ENCODE peak calls at places on chromosomes 2 and 18, in five cellular contexts. One of them, this sample, is unnamed.

GRCh38 chr2:233083782-233084181 is 23.6 kb downstream of the INPP5D start:
- DNase-seq in neural progenitor cell: no peak
- DNase-seq in GM12865: no peak
- DNase-seq in IMR-90: no peak
- DNase-seq in brain microvascular endothelial cell: no peak
- DNase-seq in this sample: no peak

GRCh38 chr2:204538179-204539009 is 6.9 kb upstream of the PARD3B start:
- DNase-seq in neural progenitor cell: peak; percentile 63
- DNase-seq in GM12865: no peak
- DNase-seq in IMR-90: peak; percentile 96
- DNase-seq in brain microvascular endothelial cell: peak; percentile 41
- DNase-seq in this sample: no peak

GRCh38 chr2:128564131-128564530 is 245.5 kb upstream of the HS6ST1 start:
- DNase-seq in neural progenitor cell: no peak
- DNase-seq in GM12865: no peak
- DNase-seq in IMR-90: no peak
- DNase-seq in brain microvascular endothelial cell: no peak
- DNase-seq in this sample: no peak

GRCh38 chr2:233831011-233831721 is 23.2 kb downstream of the HJURP start:
- DNase-seq in neural progenitor cell: no peak
- DNase-seq in GM12865: no peak
- DNase-seq in IMR-90: no peak
- DNase-seq in brain microvascular endothelial cell: no peak
- DNase-seq in this sample: no peak

GRCh38 chr2:55779459-55780421 is 86.1 kb upstream of the PNPT1 start:
- DNase-seq in neural progenitor cell: no peak
- DNase-seq in GM12865: peak; percentile 24
- DNase-seq in IMR-90: peak; percentile 82
- DNase-seq in brain microvascular endothelial cell: peak; percentile 66
- DNase-seq in this sample: no peak

GRCh38 chr2:164039270-164039669 is 303.5 kb upstream of the FIGN start:
- DNase-seq in neural progenitor cell: no peak
- DNase-seq in GM12865: no peak
- DNase-seq in IMR-90: no peak
- DNase-seq in brain microvascular endothelial cell: no peak
- DNase-seq in this sample: no peak

GRCh38 chr2:54419855-54420550 is 36.1 kb upstream of the SPTBN1 start:
- DNase-seq in neural progenitor cell: no peak
- DNase-seq in GM12865: no peak
- DNase-seq in IMR-90: no peak
- DNase-seq in brain microvascular endothelial cell: no peak
- DNase-seq in this sample: no peak

GRCh38 chr2:176553685-176554106 is 284.5 kb downstream of the MTX2 start:
- DNase-seq in neural progenitor cell: peak; percentile 36
- DNase-seq in GM12865: peak; percentile 15
- DNase-seq in IMR-90: peak; percentile 1
- DNase-seq in brain microvascular endothelial cell: peak; percentile 14
- DNase-seq in this sample: no peak

GRCh38 chr2:222364280-222364895 is 60.0 kb upstream of the SGPP2 start:
- DNase-seq in neural progenitor cell: no peak
- DNase-seq in GM12865: no peak
- DNase-seq in IMR-90: no peak
- DNase-seq in brain microvascular endothelial cell: no peak
- DNase-seq in this sample: no peak

GRCh38 chr2:148614024-148614331 is 30.6 kb upstream of the EPC2 start:
- DNase-seq in neural progenitor cell: peak; percentile 69
- DNase-seq in GM12865: peak; percentile 4
- DNase-seq in IMR-90: no peak
- DNase-seq in brain microvascular endothelial cell: no peak
- DNase-seq in this sample: no peak

GRCh38 chr2:33034784-33035183 is 88.0 kb downstream of the LTBP1 start:
- DNase-seq in neural progenitor cell: no peak
- DNase-seq in GM12865: no peak
- DNase-seq in IMR-90: no peak
- DNase-seq in brain microvascular endothelial cell: no peak
- DNase-seq in this sample: no peak

GRCh38 chr2:19669126-19669525 is 232.7 kb downstream of the TTC32 start:
- DNase-seq in neural progenitor cell: no peak
- DNase-seq in GM12865: no peak
- DNase-seq in IMR-90: no peak
- DNase-seq in brain microvascular endothelial cell: no peak
- DNase-seq in this sample: no peak

GRCh38 chr2:185381631-185382030 is 357.0 kb upstream of the FSIP2 start:
- DNase-seq in neural progenitor cell: no peak
- DNase-seq in GM12865: no peak
- DNase-seq in IMR-90: no peak
- DNase-seq in brain microvascular endothelial cell: no peak
- DNase-seq in this sample: no peak

GRCh38 chr2:67930156-67930555 is 132.6 kb downstream of the C1D start:
- DNase-seq in neural progenitor cell: peak; percentile 83
- DNase-seq in GM12865: no peak
- DNase-seq in IMR-90: no peak
- DNase-seq in brain microvascular endothelial cell: no peak
- DNase-seq in this sample: no peak

GRCh38 chr18:67483237-67483636 is 33.3 kb downstream of the DSEL start:
- DNase-seq in neural progenitor cell: peak; percentile 12
- DNase-seq in GM12865: no peak
- DNase-seq in IMR-90: no peak
- DNase-seq in brain microvascular endothelial cell: no peak
- DNase-seq in this sample: no peak

GRCh38 chr2:119760237-119760807 is 600 bp downstream of the PTPN4 start:
- DNase-seq in neural progenitor cell: no peak
- DNase-seq in GM12865: no peak
- DNase-seq in IMR-90: no peak
- DNase-seq in brain microvascular endothelial cell: no peak
- DNase-seq in this sample: no peak

GRCh38 chr2:30990176-30990575 is 148.1 kb downstream of the GALNT14 start:
- DNase-seq in neural progenitor cell: peak; percentile 24
- DNase-seq in GM12865: no peak
- DNase-seq in IMR-90: no peak
- DNase-seq in brain microvascular endothelial cell: no peak
- DNase-seq in this sample: no peak

GRCh38 chr18:59219672-59220163 is at the start of gene GRP:
- DNase-seq in neural progenitor cell: peak; percentile 72
- DNase-seq in GM12865: no peak
- DNase-seq in IMR-90: no peak
- DNase-seq in brain microvascular endothelial cell: no peak
- DNase-seq in this sample: no peak
- TF ChIP-seq CTCF in neural progenitor cell: no peak
- TF ChIP-seq CTCF in GM12865: no peak
- TF ChIP-seq CTCF in IMR-90: no peak
- TF ChIP-seq CTCF in brain microvascular endothelial cell: no peak
- TF ChIP-seq CTCF in this sample: no peak

GRCh38 chr18:31825772-31826171 is 65.1 kb upstream of the SLC25A52 start:
- DNase-seq in neural progenitor cell: peak; percentile 4
- DNase-seq in GM12865: peak; percentile 48
- DNase-seq in IMR-90: no peak
- DNase-seq in brain microvascular endothelial cell: no peak
- DNase-seq in this sample: no peak
- H3K4me3 ChIP-seq in neural progenitor cell: no peak overlapping the region
- H3K4me3 ChIP-seq in GM12865: no peak overlapping the region
- H3K4me3 ChIP-seq in IMR-90: no peak overlapping the region
- H3K4me3 ChIP-seq in brain microvascular endothelial cell: no peak overlapping the region
- H3K4me3 ChIP-seq in this sample: no peak overlapping the region

GRCh38 chr2:168084267-168084781 is 163.1 kb downstream of the STK39 start:
- DNase-seq in neural progenitor cell: peak; percentile 37
- DNase-seq in GM12865: no peak
- DNase-seq in IMR-90: peak; percentile 7
- DNase-seq in brain microvascular endothelial cell: no peak
- DNase-seq in this sample: no peak
- TF ChIP-seq CTCF in neural progenitor cell: peak; percentile 10
- TF ChIP-seq CTCF in GM12865: no peak
- TF ChIP-seq CTCF in IMR-90: no peak
- TF ChIP-seq CTCF in brain microvascular endothelial cell: no peak
- TF ChIP-seq CTCF in this sample: no peak

GRCh38 chr2:130332271-130333073 is 10.2 kb upstream of the IMP4 start:
- DNase-seq in neural progenitor cell: peak; percentile 89
- DNase-seq in GM12865: peak; percentile 79
- DNase-seq in IMR-90: peak; percentile 81
- DNase-seq in brain microvascular endothelial cell: peak; percentile 70
- DNase-seq in this sample: no peak
- H3K4me3 ChIP-seq in neural progenitor cell: peak overlapping the region; percentile 31
- H3K4me3 ChIP-seq in GM12865: no peak overlapping the region
- H3K4me3 ChIP-seq in IMR-90: no peak overlapping the region
- H3K4me3 ChIP-seq in brain microvascular endothelial cell: peak overlapping the region; percentile 26
- H3K4me3 ChIP-seq in this sample: no peak overlapping the region

GRCh38 chr2:192749606-192750200 is 555.0 kb upstream of the TMEFF2 start:
- DNase-seq in neural progenitor cell: peak; percentile 38
- DNase-seq in GM12865: no peak
- DNase-seq in IMR-90: no peak
- DNase-seq in brain microvascular endothelial cell: no peak
- DNase-seq in this sample: no peak
- TF ChIP-seq CTCF in neural progenitor cell: peak; percentile 64
- TF ChIP-seq CTCF in GM12865: no peak
- TF ChIP-seq CTCF in IMR-90: no peak
- TF ChIP-seq CTCF in brain microvascular endothelial cell: peak; percentile 38
- TF ChIP-seq CTCF in this sample: no peak

GRCh38 chr2:793236-793635 is 116.0 kb upstream of the TMEM18 start:
- DNase-seq in neural progenitor cell: no peak
- DNase-seq in GM12865: no peak
- DNase-seq in IMR-90: no peak
- DNase-seq in brain microvascular endothelial cell: no peak
- DNase-seq in this sample: no peak

GRCh38 chr2:792687-793086 is 115.5 kb upstream of the TMEM18 start:
- DNase-seq in neural progenitor cell: no peak
- DNase-seq in GM12865: no peak
- DNase-seq in IMR-90: no peak
- DNase-seq in brain microvascular endothelial cell: no peak
- DNase-seq in this sample: no peak

GRCh38 chr2:795245-796041 is 118.2 kb upstream of the TMEM18 start:
- DNase-seq in neural progenitor cell: no peak
- DNase-seq in GM12865: no peak
- DNase-seq in IMR-90: no peak
- DNase-seq in brain microvascular endothelial cell: no peak
- DNase-seq in this sample: no peak

GRCh38 chr2:796151-796955 is 119.1 kb upstream of the TMEM18 start:
- DNase-seq in neural progenitor cell: no peak
- DNase-seq in GM12865: no peak
- DNase-seq in IMR-90: no peak
- DNase-seq in brain microvascular endothelial cell: no peak
- DNase-seq in this sample: no peak

DNA sequence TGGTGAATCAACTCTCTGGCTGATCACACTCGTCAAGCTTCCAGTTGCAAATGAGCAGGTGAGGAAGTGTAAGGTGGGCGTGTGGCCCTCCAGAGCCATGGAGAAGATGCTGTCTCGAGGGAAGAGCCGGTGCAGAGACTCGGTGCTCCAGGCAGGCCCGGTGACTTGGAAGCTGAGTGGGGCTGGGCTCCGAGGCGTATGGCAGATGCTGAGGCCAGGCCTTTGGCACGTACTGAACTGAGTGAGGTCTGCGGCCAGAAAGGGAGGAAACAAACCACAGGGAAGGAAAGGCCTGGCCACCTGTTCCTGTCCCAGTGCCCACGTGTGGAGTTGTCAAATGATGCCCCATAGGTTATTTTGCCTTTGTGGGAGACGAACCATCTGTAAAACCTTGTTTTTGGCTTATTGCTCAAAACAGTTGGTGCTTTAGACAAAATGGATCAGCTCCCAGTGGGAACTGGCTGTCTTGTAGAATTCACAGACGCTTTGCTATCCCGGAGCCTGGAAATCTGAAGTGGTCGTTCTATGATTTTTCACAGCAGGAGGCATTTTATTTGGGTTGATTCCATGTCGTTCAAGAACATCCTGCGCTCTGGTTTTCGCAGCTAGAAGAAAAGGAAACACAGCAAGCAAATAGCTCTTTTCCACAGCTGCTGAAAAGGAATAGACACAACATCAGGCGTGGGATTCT is 117.5 kb upstream of the TMEM18 start:
- DNase-seq in neural progenitor cell: no peak
- DNase-seq in GM12865: no peak
- DNase-seq in IMR-90: no peak
- DNase-seq in brain microvascular endothelial cell: no peak
- DNase-seq in this sample: no peak
- H3K4me3 ChIP-seq in neural progenitor cell: no peak overlapping the region
- H3K4me3 ChIP-seq in GM12865: no peak overlapping the region
- H3K4me3 ChIP-seq in IMR-90: no peak overlapping the region
- H3K4me3 ChIP-seq in brain microvascular endothelial cell: no peak overlapping the region
- H3K4me3 ChIP-seq in this sample: no peak overlapping the region

DNA sequence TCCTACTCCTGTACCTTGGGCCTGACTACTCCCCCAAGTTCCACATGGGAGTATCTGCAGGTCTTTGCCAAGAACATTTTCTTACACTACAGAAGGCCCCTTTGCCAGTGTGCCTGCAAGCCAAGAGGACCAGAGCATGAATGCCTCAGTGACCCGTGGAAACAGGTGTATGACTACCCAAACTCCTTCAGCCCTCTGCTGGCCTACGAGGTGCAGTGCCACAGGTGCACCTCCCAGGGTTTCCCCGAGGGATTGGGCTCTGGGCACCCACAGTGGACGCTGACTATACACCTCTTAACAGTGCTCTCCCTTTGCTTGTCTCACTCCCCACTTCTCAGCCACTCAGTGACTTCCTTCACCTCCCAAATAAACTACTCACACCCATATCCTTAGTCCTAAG is 91.4 kb downstream of the COL6A3 start:
- DNase-seq in neural progenitor cell: peak; percentile 13
- DNase-seq in GM12865: peak; percentile 30
- DNase-seq in IMR-90: no peak
- DNase-seq in brain microvascular endothelial cell: no peak
- DNase-seq in this sample: no peak
- TF ChIP-seq CTCF in neural progenitor cell: peak; percentile 40
- TF ChIP-seq CTCF in GM12865: peak; percentile 55
- TF ChIP-seq CTCF in IMR-90: peak; percentile 27
- TF ChIP-seq CTCF in brain microvascular endothelial cell: peak; percentile 65
- TF ChIP-seq CTCF in this sample: peak; percentile 62

DNA sequence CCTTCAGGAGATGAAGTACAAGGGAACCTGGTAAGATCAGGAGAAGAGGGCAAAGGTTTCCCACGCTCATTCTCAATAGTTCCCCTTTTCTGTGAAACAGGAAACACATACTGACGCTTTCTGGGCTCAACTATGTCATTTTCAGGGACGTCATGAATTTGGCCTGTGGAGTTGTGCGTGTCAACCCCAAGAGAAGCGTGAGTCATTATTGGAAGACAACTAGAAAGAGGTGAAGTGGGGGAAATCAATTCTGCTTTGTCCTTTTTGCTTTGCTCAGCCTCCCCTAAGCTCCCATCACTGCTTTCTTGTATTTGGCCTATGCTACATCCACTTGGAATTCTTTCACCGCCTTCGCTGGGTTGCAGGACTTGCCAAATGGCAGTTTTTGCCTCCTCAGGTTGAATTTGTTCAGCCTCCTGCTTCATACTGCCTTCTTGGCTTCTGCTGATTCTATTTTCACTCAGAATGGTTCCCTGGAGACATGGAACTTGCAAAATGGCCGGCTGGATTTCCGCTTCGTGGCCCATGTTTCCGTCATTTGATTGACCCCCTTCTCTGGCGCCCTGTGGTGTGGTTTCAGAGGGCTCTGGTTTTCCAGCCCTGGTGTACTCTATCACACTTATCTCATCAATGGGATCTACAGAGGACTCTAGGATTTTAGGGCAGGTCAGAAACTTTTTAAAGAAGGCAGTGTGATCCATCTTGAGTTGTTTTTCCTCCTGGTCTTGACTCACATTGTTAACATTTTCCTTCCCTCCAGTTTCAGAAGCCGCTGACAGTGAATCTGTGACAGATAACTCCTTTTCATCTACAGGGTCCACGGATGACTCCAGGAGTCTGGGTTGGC is 93.3 kb downstream of the ALPK2 start:
- DNase-seq in neural progenitor cell: no peak
- DNase-seq in GM12865: peak; percentile 97
- DNase-seq in IMR-90: peak; percentile 22
- DNase-seq in brain microvascular endothelial cell: peak; percentile 68
- DNase-seq in this sample: peak; percentile 96
- H3K4me3 ChIP-seq in neural progenitor cell: no peak overlapping the region
- H3K4me3 ChIP-seq in GM12865: peak overlapping the region; percentile 72
- H3K4me3 ChIP-seq in IMR-90: no peak overlapping the region
- H3K4me3 ChIP-seq in brain microvascular endothelial cell: no peak overlapping the region
- H3K4me3 ChIP-seq in this sample: peak overlapping the region; percentile 73